ENCODE peak calls at places on chromosome 17, in five cellular contexts. M is aorta, B is fibroblast of lung, G is thoracic aorta, X is cardiac muscle cell. F is an unnamed sample. For H3K4me1, the result is how much of the 10 kb centered on the place peaks cover.

GRCh38 chr17:21200590-21201301 is 13.2 kb downstream of the TMEM11 start:
- DNase-seq in M (no peak), B (no peak), G (no peak), X (no peak), F (no peak)

GRCh38 chr17:38911081-38911730 is 14.2 kb upstream of the LASP1NB start:
- DNase-seq in M (peak), B (no peak), G (no peak), X (no peak), F (peak)

GRCh38 chr17:31919802-31920525 is 16.8 kb upstream of the SUZ12 start:
- DNase-seq in M (no peak), B (peak), G (no peak), X (no peak), F (no peak)

GRCh38 chr17:21843951-21844590 is 151.7 kb downstream of the KCNJ18 start:
- DNase-seq in M (no peak), B (no peak), G (no peak), X (no peak), F (no peak)

GRCh38 chr17:31743767-31744166 is 115.3 kb downstream of the COPRS start:
- DNase-seq in M (no peak), B (peak), G (no peak), X (peak), F (peak)

GRCh38 chr17:19883537-19884215 is 15.9 kb upstream of the ULK2 start:
- DNase-seq in M (no peak), B (no peak), G (no peak), X (no peak), F (no peak)

GRCh38 chr17:48715496-48716399 is 6.6 kb downstream of the PRAC1 start:
- DNase-seq in M (no peak), B (no peak), G (no peak), X (no peak), F (no peak)

GRCh38 chr17:58317421-58318064 is 11.1 kb downstream of the TSPOAP1 start:
- DNase-seq in M (peak), B (peak), G (no peak), X (peak), F (no peak)

GRCh38 chr17:62626719-62627218 is 701 bp upstream of the MRC2 start:
- DNase-seq in M (peak), B (peak), G (no peak), X (peak), F (peak)

GRCh38 chr17:57574040-57574513 is 171.0 kb downstream of the CCDC182 start:
- DNase-seq in M (peak), B (peak), G (no peak), X (no peak), F (peak)

GRCh38 chr17:76139801-76140660 is 1.0 kb downstream of the FOXJ1 start:
- DNase-seq in M (peak), B (no peak), G (no peak), X (no peak), F (no peak)

GRCh38 chr17:57707892-57708291 is 37.2 kb downstream of the CCDC182 start:
- DNase-seq in M (no peak), B (peak), G (no peak), X (peak), F (no peak)

GRCh38 chr17:30343741-30344140 is 9.9 kb upstream of the TMIGD1 start:
- DNase-seq in M (no peak), B (no peak), G (no peak), X (no peak), F (no peak)

GRCh38 chr17:81090361-81091133 is 55.6 kb downstream of the BAIAP2 start:
- DNase-seq in M (peak), B (no peak), G (no peak), X (no peak), F (peak)

DNA sequence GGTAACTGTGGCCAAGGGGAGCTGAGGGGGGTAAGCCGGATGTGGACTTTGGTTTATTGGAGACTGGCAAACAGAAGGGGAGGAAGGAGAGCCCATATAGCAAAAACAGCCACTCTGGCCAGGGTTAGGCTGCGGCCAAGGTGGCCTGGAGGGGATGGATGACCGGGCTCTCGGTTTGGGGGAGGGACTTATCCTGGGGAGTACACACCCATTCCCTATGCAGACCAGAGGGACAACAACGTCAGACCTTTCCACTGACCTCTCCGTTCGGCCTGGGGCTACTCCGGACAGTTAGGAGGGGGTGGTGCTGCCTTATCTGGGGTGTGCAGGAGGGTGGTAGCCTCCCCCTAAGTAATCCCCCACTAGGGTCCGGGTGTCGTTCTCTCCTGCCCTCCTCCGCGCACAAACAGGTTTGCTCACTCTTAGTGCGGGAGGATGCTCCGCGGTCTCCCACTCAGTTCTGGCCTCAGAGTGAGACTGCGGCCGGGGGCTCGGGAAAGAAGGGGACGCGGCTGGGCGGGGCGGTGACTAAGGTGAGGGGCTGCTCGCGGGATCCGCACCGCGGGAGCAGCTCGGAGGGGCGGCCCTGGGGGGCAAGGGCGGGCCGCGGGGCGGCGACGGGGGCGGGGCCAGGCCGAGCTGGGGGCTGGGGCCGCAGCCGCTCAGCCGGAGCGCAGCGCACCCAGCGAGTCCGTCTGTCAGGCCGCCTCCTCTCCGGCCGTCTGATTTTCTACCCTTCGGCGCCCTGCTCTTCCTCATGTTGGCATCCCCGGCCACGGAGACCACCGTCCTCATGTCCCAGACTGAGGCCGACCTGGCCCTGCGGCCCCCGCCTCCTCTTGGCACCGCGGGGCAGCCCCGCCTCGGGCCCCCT is at the start of gene WNK4:
- DNase-seq in M (no peak), B (peak), G (no peak), X (peak), F (no peak)
- H3K4me3 ChIP-seq in M (no peak), B (peak), G (peak), X (peak), F (peak)

GRCh38 chr17:41914358-41914766 is 4.4 kb downstream of the ACLY start:
- DNase-seq in M (no peak), B (no peak), G (no peak), X (no peak), F (no peak)

GRCh38 chr17:41915020-41915419 is 3.7 kb downstream of the ACLY start:
- DNase-seq in M (no peak), B (no peak), G (no peak), X (no peak), F (no peak)

GRCh38 chr17:41910701-41911391 is 7.9 kb downstream of the ACLY start:
- DNase-seq in M (peak), B (peak), G (no peak), X (no peak), F (no peak)

GRCh38 chr17:41913798-41914197 is 5.0 kb downstream of the ACLY start:
- DNase-seq in M (no peak), B (no peak), G (no peak), X (no peak), F (no peak)

GRCh38 chr17:41912925-41913324 is 5.8 kb downstream of the ACLY start:
- DNase-seq in M (no peak), B (no peak), G (no peak), X (no peak), F (no peak)
- H3K4me1 ChIP-seq in M (under half), B (under half), G (under half), X (under half), F (under half)

GRCh38 chr17:78723001-78723796 is 58.9 kb downstream of the CYTH1 start:
- DNase-seq in M (peak), B (peak), G (no peak), X (peak), F (peak)
- H3K4me3 ChIP-seq in M (no peak), B (peak), G (peak), X (peak), F (peak)

GRCh38 chr17:41651625-41652460 is 27.5 kb upstream of the KRT17 start:
- DNase-seq in M (peak), B (no peak), G (no peak), X (no peak), F (no peak)

GRCh38 chr17:41654134-41654907 is 29.9 kb upstream of the KRT17 start:
- DNase-seq in M (no peak), B (no peak), G (no peak), X (no peak), F (no peak)

GRCh38 chr17:41654908-41655607 is 30.7 kb upstream of the KRT17 start:
- DNase-seq in M (no peak), B (no peak), G (no peak), X (no peak), F (no peak)

GRCh38 chr17:41652461-41652960 is 28.1 kb upstream of the KRT17 start:
- DNase-seq in M (no peak), B (no peak), G (no peak), X (no peak), F (no peak)

DNA sequence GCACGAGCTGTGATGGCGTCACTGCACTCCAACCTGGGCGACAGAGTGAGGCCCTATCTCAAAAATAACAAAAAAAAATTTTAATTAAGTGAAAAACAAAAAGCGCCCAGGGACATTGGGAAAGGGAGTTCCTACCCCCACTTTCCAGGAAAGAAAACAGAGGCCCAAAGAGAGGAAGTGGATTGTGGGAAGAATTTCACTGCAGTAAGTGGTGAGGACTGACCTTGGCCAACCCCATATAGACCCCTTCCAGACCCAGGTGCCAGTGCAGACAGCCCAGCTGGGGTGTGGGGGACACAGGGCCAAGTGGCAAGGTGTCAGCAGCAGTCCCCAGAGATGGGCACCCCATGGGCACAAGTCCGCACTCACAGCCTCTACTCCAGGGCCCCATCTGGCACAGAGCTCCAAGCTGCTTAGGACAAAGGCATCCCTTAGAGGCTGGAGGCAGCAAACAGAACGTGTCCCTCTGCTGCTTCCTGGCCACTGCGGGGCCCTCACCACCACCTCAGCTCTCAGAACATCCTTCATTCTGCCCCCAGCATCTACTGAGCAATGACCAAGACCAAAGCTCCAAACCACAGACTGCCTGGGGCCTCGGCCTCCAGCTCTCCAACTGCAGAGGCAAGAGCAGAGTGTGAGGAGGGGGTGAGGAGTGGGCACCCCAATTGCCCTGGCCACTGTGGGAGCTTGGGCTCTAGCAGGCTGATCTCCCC is 29.2 kb upstream of the KRT17 start:
- DNase-seq in M (no peak), B (no peak), G (no peak), X (no peak), F (no peak)
- H3K4me1 ChIP-seq in M (under half), B (under half), G (under half), X (under half), F (under half)

GRCh38 chr17:42002175-42002791 is 15.0 kb downstream of the DNAJC7 start:
- DNase-seq in M (no peak), B (no peak), G (no peak), X (no peak), F (no peak)
- H3K4me3 ChIP-seq in M (no peak), B (no peak), G (no peak), X (no peak), F (no peak)

GRCh38 chr17:63704836-63705235 is 4.9 kb upstream of the LIMD2 start:
- DNase-seq in M (no peak), B (no peak), G (no peak), X (no peak), F (no peak)

GRCh38 chr17:63705657-63706056 is 5.7 kb upstream of the LIMD2 start:
- DNase-seq in M (no peak), B (no peak), G (no peak), X (no peak), F (no peak)

GRCh38 chr17:63706346-63707102 is 6.6 kb upstream of the LIMD2 start:
- DNase-seq in M (no peak), B (no peak), G (no peak), X (no peak), F (no peak)

GRCh38 chr17:63709110-63709509 is 9.2 kb upstream of the LIMD2 start:
- DNase-seq in M (no peak), B (no peak), G (no peak), X (no peak), F (no peak)

GRCh38 chr17:63707151-63707550 is 7.2 kb upstream of the LIMD2 start:
- DNase-seq in M (no peak), B (no peak), G (no peak), X (no peak), F (no peak)
- H3K4me1 ChIP-seq in M (under half), B (under half), G (under half), X (under half), F (under half)

DNA sequence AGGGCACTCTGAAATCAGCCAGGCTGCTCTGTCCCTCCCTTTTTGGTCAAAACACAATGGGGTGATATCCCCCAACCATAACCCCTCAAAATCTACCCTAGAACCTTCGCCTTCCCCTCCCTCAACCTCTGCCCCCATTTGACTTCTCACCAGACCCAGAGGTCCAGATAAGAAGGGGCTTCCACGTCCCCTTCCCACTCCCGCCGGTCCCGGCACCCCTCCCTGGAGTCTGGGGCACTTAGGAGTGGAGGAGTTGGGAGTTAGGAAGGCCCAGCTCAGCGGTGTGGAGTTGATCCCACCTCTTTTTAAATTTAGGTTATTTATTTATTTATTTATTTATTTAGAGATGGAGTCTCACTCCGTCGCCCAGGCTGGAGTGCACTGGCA is 619 bp upstream of the TMEM92 start:
- DNase-seq in M (peak), B (no peak), G (no peak), X (no peak), F (no peak)
- H3K4me3 ChIP-seq in M (no peak), B (no peak), G (peak), X (peak), F (no peak)

GRCh38 chr17:10118788-10119130 is 79.6 kb downstream of the GAS7 start:
- DNase-seq in M (no peak), B (no peak), G (no peak), X (no peak), F (no peak)

GRCh38 chr17:10116676-10117075 is 81.7 kb downstream of the GAS7 start:
- DNase-seq in M (no peak), B (no peak), G (no peak), X (no peak), F (no peak)

GRCh38 chr17:10116267-10116666 is 82.1 kb downstream of the GAS7 start:
- DNase-seq in M (no peak), B (no peak), G (no peak), X (no peak), F (peak)

GRCh38 chr17:10117085-10117484 is 81.3 kb downstream of the GAS7 start:
- DNase-seq in M (no peak), B (no peak), G (no peak), X (no peak), F (no peak)

DNA sequence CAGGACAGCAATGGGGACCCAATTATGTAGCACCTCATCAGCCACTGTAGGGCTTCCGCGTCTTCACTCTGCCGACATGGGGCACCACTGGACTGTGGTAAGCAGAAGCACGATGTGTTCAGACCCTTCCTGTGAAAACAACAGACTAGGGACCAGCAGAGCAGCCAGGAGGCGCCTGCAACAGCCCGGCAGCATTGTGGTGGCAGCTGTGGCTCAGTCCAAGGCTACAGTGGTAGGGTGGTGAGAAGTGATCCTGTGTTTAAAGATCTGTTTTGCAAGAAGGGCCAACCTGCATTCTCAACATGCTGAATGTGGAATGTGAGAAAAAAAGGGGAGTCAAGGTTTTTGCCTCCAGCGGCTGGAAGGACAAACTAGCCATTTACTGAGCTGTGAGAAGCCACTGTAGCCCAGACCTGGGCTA is 80.8 kb downstream of the GAS7 start:
- DNase-seq in M (peak), B (no peak), G (no peak), X (no peak), F (no peak)
- H3K4me1 ChIP-seq in M (under half), B (under half), G (under half), X (under half), F (under half)

GRCh38 chr17:63929860-63930766 is 2.0 kb downstream of the CD79B start:
- DNase-seq in M (no peak), B (no peak), G (no peak), X (no peak), F (peak)
- H3K4me3 ChIP-seq in M (no peak), B (no peak), G (no peak), X (no peak), F (no peak)

DNA sequence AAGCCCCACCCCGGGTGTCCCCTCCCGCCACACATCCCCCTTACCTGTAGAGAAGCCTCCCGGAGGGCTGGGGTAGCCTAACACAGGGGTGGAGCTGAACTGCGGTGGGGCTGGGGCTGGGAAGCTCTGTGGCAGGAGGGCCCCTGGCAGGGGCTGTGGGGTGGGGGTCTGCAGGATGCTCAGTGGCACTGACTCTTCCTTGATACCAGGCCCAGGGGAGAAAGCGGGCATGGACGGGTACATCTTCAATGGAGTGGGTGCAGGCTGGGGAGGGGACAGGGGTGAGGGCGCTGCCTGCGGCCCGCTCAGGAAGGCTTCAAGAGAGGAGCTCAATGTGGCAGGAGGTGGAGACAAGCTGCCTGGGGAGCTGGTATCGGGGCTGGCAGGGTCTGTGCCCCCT is 16.7 kb downstream of the SREBF1 start:
- DNase-seq in M (no peak), B (no peak), G (no peak), X (no peak), F (no peak)
- H3K4me1 ChIP-seq in M (under half), B (half or more), G (under half), X (under half), F (under half)

F was measured in right cardiac atrium.